ENCODE peak calls at places on chromosome 19, in eight cellular contexts. F, X, I, U, M, Y, V and O are unnamed samples. For H3K4me1, the result is how much of the 10 kb centered on the place peaks cover.

GRCh38 chr19:1035998-1036621 is 3.8 kb upstream of the ABCA7 start:
- DNase-seq in F (no peak), X (no peak), I (peak), U (no peak), M (no peak), Y (no peak), V (no peak), O (no peak)

GRCh38 chr19:44807652-44808462 is 1.0 kb upstream of the BCAM start:
- DNase-seq in F (no peak), X (no peak), I (no peak), U (peak), M (peak), Y (no peak), V (peak), O (peak)

GRCh38 chr19:33465371-33465770 is 56.2 kb downstream of the PEPD start:
- DNase-seq in F (no peak), X (no peak), I (peak), U (no peak), M (no peak), Y (no peak), V (no peak), O (peak)

GRCh38 chr19:38719761-38720558 is 24.3 kb downstream of the CAPN12 start:
- DNase-seq in F (no peak), X (no peak), I (no peak), U (no peak), M (no peak), Y (no peak), V (no peak), O (peak)

GRCh38 chr19:8174706-8175105 is 25.3 kb upstream of the FBN3 start:
- DNase-seq in F (no peak), X (no peak), I (no peak), U (no peak), M (no peak), Y (no peak), V (peak), O (no peak)

GRCh38 chr19:48656840-48657474 is 11.0 kb upstream of the CA11 start:
- DNase-seq in F (no peak), X (no peak), I (no peak), U (no peak), M (no peak), Y (no peak), V (peak), O (peak)

GRCh38 chr19:33470686-33471085 is 50.9 kb downstream of the PEPD start:
- DNase-seq in F (no peak), X (no peak), I (peak), U (no peak), M (no peak), Y (no peak), V (no peak), O (no peak)

GRCh38 chr19:48218964-48219363 is 36.7 kb downstream of the CARD8 start:
- DNase-seq in F (no peak), X (no peak), I (no peak), U (no peak), M (no peak), Y (no peak), V (no peak), O (no peak)

GRCh38 chr19:39518458-39518857 is 3.5 kb downstream of the SELENOV start:
- DNase-seq in F (no peak), X (no peak), I (no peak), U (no peak), M (no peak), Y (no peak), V (no peak), O (no peak)

GRCh38 chr19:823565-824121 is 1.9 kb upstream of the PLPPR3 start:
- DNase-seq in F (no peak), X (no peak), I (no peak), U (no peak), M (no peak), Y (no peak), V (no peak), O (no peak)

DNA sequence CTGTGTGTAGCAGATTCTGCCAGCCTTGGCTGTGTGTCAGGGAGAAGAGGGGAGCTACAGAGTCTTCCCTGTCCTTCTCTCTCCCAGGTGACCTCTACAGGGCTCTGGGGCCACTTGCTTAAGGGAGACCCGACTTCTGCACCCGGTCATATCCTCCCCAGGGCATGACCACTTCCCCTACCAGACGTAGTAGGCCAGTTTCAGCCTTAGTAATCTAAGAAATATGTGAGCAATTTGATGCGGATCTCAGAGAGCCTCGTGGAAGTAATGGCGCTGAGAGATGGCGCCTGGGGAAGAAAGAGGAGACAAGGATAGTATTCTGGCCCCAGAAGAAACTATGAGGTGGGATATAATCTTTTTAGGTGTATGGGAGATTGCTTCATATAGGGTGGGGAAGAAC is 41.9 kb downstream of the NFIX start:
- DNase-seq in F (no peak), X (no peak), I (no peak), U (no peak), M (no peak), Y (no peak), V (peak), O (peak)
- H3K4me1 ChIP-seq in F (half or more), X (under half), I (under half), U (under half), M (under half), Y (half or more), V (under half), O (half or more)

GRCh38 chr19:18920400-18920799 is 885 bp downstream of the DDX49 start:
- DNase-seq in F (no peak), X (no peak), I (no peak), U (no peak), M (no peak), Y (no peak), V (no peak), O (no peak)

GRCh38 chr19:18919895-18920204 is 335 bp downstream of the DDX49 start:
- DNase-seq in F (no peak), X (no peak), I (no peak), U (no peak), M (no peak), Y (no peak), V (no peak), O (no peak)

GRCh38 chr19:18922228-18922985 is 2.9 kb downstream of the DDX49 start:
- DNase-seq in F (no peak), X (no peak), I (no peak), U (no peak), M (no peak), Y (no peak), V (no peak), O (no peak)

GRCh38 chr19:18919086-18919894 is at the start of the genes COPE and DDX49:
- DNase-seq in F (peak), X (peak), I (peak), U (peak), M (peak), Y (peak), V (peak), O (peak)

GRCh38 chr19:18921593-18921992 is 2.1 kb downstream of the DDX49 start:
- DNase-seq in F (no peak), X (no peak), I (no peak), U (no peak), M (no peak), Y (no peak), V (no peak), O (no peak)
- H3K4me1 ChIP-seq in F (under half), X (under half), I (under half), U (under half), M (under half), Y (under half), V (under half), O (under half)

GRCh38 chr19:41410655-41411054 is 13.0 kb downstream of the BCKDHA start:
- DNase-seq in F (no peak), X (no peak), I (no peak), U (no peak), M (no peak), Y (no peak), V (no peak), O (no peak)

GRCh38 chr19:41409288-41409687 is 11.7 kb downstream of the BCKDHA start:
- DNase-seq in F (no peak), X (no peak), I (no peak), U (peak), M (no peak), Y (no peak), V (peak), O (peak)

GRCh38 chr19:41407271-41407670 is 9.7 kb downstream of the BCKDHA start:
- DNase-seq in F (no peak), X (no peak), I (no peak), U (no peak), M (peak), Y (no peak), V (no peak), O (no peak)

GRCh38 chr19:41405776-41406175 is 8.2 kb downstream of the BCKDHA start:
- DNase-seq in F (no peak), X (no peak), I (no peak), U (no peak), M (no peak), Y (no peak), V (no peak), O (no peak)

DNA sequence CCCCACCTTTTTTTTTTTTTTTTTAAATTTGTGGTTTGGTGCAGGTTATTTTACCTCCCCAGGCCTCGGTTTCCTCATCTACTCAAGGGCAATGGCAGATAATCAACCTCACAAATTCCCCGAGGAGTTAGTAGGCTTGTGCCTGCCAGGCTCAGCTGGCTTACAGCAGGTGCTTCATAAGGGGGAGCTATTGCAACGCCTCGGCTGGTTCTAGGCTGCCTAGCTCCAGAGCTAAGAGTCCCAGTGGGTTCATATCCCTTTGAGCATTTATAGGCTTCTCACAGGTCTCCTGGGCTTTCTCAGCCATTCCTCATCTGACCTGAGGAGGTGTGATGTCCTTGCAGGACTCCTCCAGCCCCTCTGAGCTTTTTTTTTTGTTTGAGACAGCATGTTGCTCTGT is 10.6 kb downstream of the BCKDHA start:
- DNase-seq in F (no peak), X (no peak), I (no peak), U (no peak), M (no peak), Y (no peak), V (no peak), O (no peak)
- H3K4me1 ChIP-seq in F (under half), X (under half), I (under half), U (under half), M (under half), Y (half or more), V (under half), O (under half)

DNA sequence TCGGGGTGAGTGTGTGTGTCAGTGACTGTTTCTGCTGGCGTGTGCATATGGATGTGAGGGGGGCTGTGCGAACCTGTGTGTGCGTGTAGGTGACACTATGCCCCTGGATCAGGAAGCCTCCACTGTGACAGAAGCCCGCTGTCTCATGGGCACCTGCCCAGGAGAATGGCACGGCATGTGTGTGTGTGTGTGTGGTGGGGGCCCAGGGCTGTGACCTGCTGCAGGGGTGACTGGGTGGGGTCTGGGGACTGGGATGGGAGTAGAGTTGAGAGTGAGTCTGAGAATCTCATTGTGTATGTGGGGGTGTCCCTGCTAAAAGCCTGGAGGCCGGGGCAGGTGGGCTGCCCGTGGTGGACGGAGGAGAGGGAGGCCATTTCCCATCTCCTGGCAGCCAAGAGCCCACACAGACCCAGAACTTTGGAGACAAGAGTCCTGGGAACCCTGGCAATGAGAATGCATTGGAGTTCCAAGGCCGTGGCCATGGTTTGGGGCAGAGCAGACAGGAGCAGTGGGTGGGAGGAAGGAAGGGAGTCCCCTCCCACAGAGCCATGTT is 6.4 kb upstream of the TPM4 start:
- DNase-seq in F (no peak), X (no peak), I (no peak), U (no peak), M (no peak), Y (no peak), V (no peak), O (no peak)
- H3K4me1 ChIP-seq in F (under half), X (half or more), I (half or more), U (under half), M (under half), Y (half or more), V (under half), O (under half)

DNA sequence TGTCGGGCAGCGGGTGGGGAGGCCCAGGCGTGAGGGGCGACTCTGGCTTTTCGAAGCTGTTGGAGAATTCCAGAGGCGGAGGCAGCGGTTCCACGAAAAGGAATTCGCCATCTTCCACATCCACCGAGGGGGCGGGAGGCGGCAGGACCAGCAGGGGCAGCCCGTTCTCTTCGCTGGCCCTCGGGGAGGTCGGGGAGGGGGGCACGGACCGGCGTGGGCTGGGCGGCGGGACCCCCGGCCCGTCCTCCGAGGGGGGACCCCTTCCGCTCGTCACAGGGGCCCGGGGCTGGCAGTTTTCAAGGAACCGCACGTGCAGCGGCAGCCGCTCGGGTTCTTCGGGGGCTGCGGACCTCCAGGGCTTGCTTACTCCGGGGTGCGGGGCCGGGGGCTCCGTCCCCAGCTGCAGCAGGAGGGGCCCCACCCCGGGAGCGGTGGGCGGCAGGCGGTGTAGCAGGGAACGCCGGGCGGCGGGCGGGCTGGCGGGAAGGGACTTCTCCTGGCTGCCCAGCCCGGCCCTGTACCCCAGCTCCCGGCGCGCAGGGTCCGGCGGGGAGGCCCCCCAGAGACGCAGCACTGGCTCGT is 18.0 kb downstream of the C19orf81 start:
- DNase-seq in F (no peak), X (no peak), I (no peak), U (no peak), M (no peak), Y (no peak), V (no peak), O (no peak)
- H3K4me1 ChIP-seq in F (under half), X (under half), I (under half), U (under half), M (under half), Y (under half), V (under half), O (under half)

GRCh38 chr19:10112895-10113591 is 1.6 kb downstream of the P2RY11 start:
- DNase-seq in F (no peak), X (peak), I (peak), U (peak), M (peak), Y (no peak), V (no peak), O (no peak)
- H3K4me1 ChIP-seq in F (under half), X (half or more), I (under half), U (under half), M (under half), Y (under half), V (under half), O (under half)

DNA sequence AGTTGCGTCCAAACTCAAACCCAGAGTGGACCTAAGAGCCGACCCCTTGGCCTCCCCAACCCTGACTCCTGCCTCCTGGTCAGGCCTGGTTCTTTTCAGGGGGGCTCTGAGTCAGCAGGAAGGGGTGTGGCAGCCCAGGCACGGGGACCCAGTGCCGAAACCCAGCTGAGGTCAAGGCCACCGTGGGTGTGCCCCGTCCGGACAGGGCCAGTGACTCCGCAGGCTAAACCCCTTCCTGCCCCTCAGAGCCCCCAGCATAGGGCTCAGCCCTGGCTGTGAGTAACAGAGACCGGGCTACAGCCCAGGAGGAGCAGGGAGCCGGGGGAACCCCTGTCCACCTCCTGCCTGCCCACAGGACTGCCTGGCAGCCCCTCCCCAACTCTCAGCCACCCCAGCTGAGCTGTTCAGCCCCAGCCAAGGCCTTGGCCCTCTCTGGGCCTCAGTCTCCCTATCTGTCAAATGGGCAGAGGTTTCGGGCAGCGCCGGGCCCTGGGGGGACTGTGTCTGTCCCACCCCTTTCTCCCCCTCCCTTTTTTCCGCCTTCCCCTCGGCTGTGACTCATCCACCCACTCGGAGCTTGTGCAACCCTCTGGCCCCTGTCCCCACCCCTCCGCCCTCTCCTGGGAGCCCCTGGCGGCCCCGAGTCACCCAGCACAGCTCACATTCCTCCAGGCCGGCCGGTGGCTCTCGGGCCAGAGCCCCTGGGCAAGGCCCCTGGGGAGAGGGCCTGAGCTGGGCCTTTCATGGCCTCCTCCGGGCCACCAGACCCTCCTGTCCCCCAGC is 8.6 kb downstream of the ZBTB7A start:
- DNase-seq in F (peak), X (no peak), I (no peak), U (peak), M (no peak), Y (no peak), V (peak), O (no peak)
- H3K4me1 ChIP-seq in F (half or more), X (half or more), I (half or more), U (under half), M (under half), Y (half or more), V (half or more), O (under half)